ENCODE peak calls at places on chromosomes 1 and 21, in ten cellular contexts. K is epithelial cell of esophagus; C is NCI-H460; F is activated T-cell treated with anti-CD3 and anti-CD28 coated beads, Interleukin-2, amount 50 U/mL, for 72 hours; Q is left ventricle myocardium inferior; B is left kidney; E is stimulated activated CD4-positive, alpha-beta T cell treated with anti-CD3 and anti-CD28 coated beads, Interleukin-1b, Interleukin-23, amount 100 ng/mL, for 4 hours; Y is MM.1S; M is M059J; O is anterior cingulate cortex. H is an unnamed sample.

GRCh38 chr1:54701066-54701465 is 14.6 kb upstream of the TTC4 start:
- DNase-seq in K (no peak), C (no peak), F (no peak), Q (no peak), B (no peak), E (no peak), Y (no peak), M (no peak), O (no peak), H (no peak)

GRCh38 chr1:234276389-234276788 is 96.9 kb upstream of the COA6 start:
- DNase-seq in K (no peak), C (no peak), F (no peak), Q (no peak), B (no peak), E (no peak), Y (no peak), M (no peak), O (no peak), H (no peak)

GRCh38 chr21:45371649-45372048 is 33.3 kb upstream of the COL18A1 start:
- DNase-seq in K (no peak), C (no peak), F (no peak), Q (no peak), B (no peak), E (no peak), Y (no peak), M (no peak), O (no peak), H (no peak)

GRCh38 chr1:156599811-156600210 is 1.5 kb downstream of the GPATCH4 start:
- DNase-seq in K (peak), C (no peak), F (no peak), Q (no peak), B (no peak), E (no peak), Y (peak), M (peak), O (no peak), H (no peak)

GRCh38 chr1:69510026-69510425 is 57.7 kb upstream of the LRRC7 start:
- DNase-seq in K (peak), C (no peak), F (no peak), Q (no peak), B (no peak), E (no peak), Y (no peak), M (no peak), O (no peak), H (no peak)

GRCh38 chr1:208101661-208102431 is 142.3 kb downstream of the PLXNA2 start:
- DNase-seq in K (no peak), C (no peak), F (no peak), Q (no peak), B (peak), E (no peak), Y (no peak), M (no peak), O (peak), H (no peak)

GRCh38 chr1:58909162-58909560 is 125.3 kb upstream of the JUN start:
- DNase-seq in K (peak), C (no peak), F (no peak), Q (no peak), B (no peak), E (no peak), Y (no peak), M (peak), O (no peak), H (peak)

GRCh38 chr1:15830284-15830657 is 17.2 kb upstream of the SPEN start:
- DNase-seq in K (no peak), C (no peak), F (no peak), Q (no peak), B (peak), E (no peak), Y (no peak), M (no peak), O (no peak), H (no peak)

GRCh38 chr1:75630004-75630403 is 19.1 kb upstream of the SLC44A5 start:
- DNase-seq in K (no peak), C (no peak), F (no peak), Q (no peak), B (no peak), E (no peak), Y (no peak), M (no peak), O (no peak), H (no peak)

GRCh38 chr1:57868895-57869294 is 445.0 kb upstream of the DAB1 start:
- DNase-seq in K (no peak), C (no peak), F (no peak), Q (no peak), B (no peak), E (no peak), Y (no peak), M (no peak), O (no peak), H (no peak)

GRCh38 chr1:87578464-87578863 is 249.8 kb downstream of the LMO4 start:
- DNase-seq in K (no peak), C (no peak), F (no peak), Q (no peak), B (no peak), E (no peak), Y (no peak), M (no peak), O (no peak), H (no peak)

GRCh38 chr1:13478687-13479086 is 35.1 kb downstream of the LRRC38 start:
- DNase-seq in K (no peak), C (no peak), F (no peak), Q (no peak), B (no peak), E (no peak), Y (no peak), M (no peak), O (no peak), H (no peak)

GRCh38 chr1:217048104-217048707 is 325.0 kb upstream of the ESRRG start:
- DNase-seq in K (peak), C (no peak), F (peak), Q (no peak), B (no peak), E (no peak), Y (no peak), M (no peak), O (no peak), H (no peak)

GRCh38 chr1:116485071-116485735 is 85.6 kb downstream of the CD58 start:
- DNase-seq in K (peak), C (peak), F (peak), Q (peak), B (peak), E (peak), Y (peak), M (peak), O (peak), H (peak)

GRCh38 chr1:158095737-158096335 is 84.9 kb upstream of the CD1D start:
- DNase-seq in K (peak), C (peak), F (peak), Q (no peak), B (peak), E (no peak), Y (peak), M (peak), O (no peak), H (peak)

GRCh38 chr1:186819140-186819539 is 9.6 kb upstream of the PLA2G4A start:
- DNase-seq in K (peak), C (no peak), F (no peak), Q (no peak), B (no peak), E (no peak), Y (peak), M (peak), O (no peak), H (no peak)

GRCh38 chr1:68438310-68438709 is 11.4 kb downstream of the RPE65 start:
- DNase-seq in K (peak), C (no peak), F (no peak), Q (no peak), B (peak), E (no peak), Y (peak), M (no peak), O (no peak), H (no peak)

GRCh38 chr1:85579619-85580018 is 942 bp upstream of the CCN1 start:
- DNase-seq in K (no peak), C (no peak), F (no peak), Q (peak), B (peak), E (no peak), Y (no peak), M (peak), O (no peak), H (peak)

GRCh38 chr1:75672108-75672507 is 52.4 kb upstream of the ACADM start:
- DNase-seq in K (no peak), C (no peak), F (no peak), Q (no peak), B (no peak), E (no peak), Y (no peak), M (no peak), O (no peak), H (no peak)

GRCh38 chr1:150234309-150234646 is 1.6 kb downstream of the ANP32E start:
- DNase-seq in K (no peak), C (no peak), F (no peak), Q (no peak), B (no peak), E (no peak), Y (no peak), M (no peak), O (no peak), H (no peak)

GRCh38 chr1:3645247-3645646 is 4.7 kb downstream of the WRAP73 start:
- DNase-seq in K (no peak), C (no peak), F (no peak), Q (no peak), B (no peak), E (no peak), Y (no peak), M (no peak), O (no peak), H (no peak)

GRCh38 chr1:183080406-183080805 is 57.2 kb downstream of the LAMC1 start:
- DNase-seq in K (no peak), C (no peak), F (no peak), Q (no peak), B (no peak), E (no peak), Y (no peak), M (peak), O (no peak), H (peak)

GRCh38 chr1:16464917-16465625 is 24.5 kb downstream of the NECAP2 start:
- DNase-seq in K (no peak), C (no peak), F (no peak), Q (no peak), B (no peak), E (no peak), Y (no peak), M (no peak), O (no peak), H (peak)

GRCh38 chr21:46078984-46079356 is 18.9 kb upstream of the COL6A2 start:
- DNase-seq in K (no peak), C (no peak), F (no peak), Q (no peak), B (no peak), E (no peak), Y (no peak), M (no peak), O (no peak), H (no peak)

GRCh38 chr1:10908266-10908665 is 104.2 kb upstream of the TARDBP start:
- DNase-seq in K (no peak), C (no peak), F (no peak), Q (no peak), B (no peak), E (no peak), Y (no peak), M (no peak), O (no peak), H (no peak)

GRCh38 chr1:26861286-26861701 is 1.7 kb upstream of the SFN start:
- DNase-seq in K (peak), C (no peak), F (no peak), Q (no peak), B (no peak), E (no peak), Y (no peak), M (peak), O (no peak), H (peak)

GRCh38 chr1:175755516-175755915 is 12.1 kb upstream of the TNR start:
- DNase-seq in K (no peak), C (no peak), F (no peak), Q (no peak), B (no peak), E (no peak), Y (no peak), M (no peak), O (no peak), H (no peak)

GRCh38 chr1:41980872-41981653 is 62.3 kb upstream of the HIVEP3 start:
- DNase-seq in K (no peak), C (no peak), F (no peak), Q (no peak), B (no peak), E (no peak), Y (no peak), M (no peak), O (no peak), H (no peak)

GRCh38 chr1:64006276-64007051 is 197.0 kb upstream of the UBE2U start:
- DNase-seq in K (peak), C (no peak), F (peak), Q (no peak), B (no peak), E (no peak), Y (no peak), M (peak), O (no peak), H (peak)

GRCh38 chr1:156251527-156251926 is 3.7 kb upstream of the PAQR6 start:
- DNase-seq in K (no peak), C (no peak), F (no peak), Q (no peak), B (peak), E (no peak), Y (no peak), M (no peak), O (no peak), H (no peak)

GRCh38 chr21:42587036-42587435 is 66.4 kb upstream of the PDE9A start:
- DNase-seq in K (no peak), C (no peak), F (no peak), Q (no peak), B (no peak), E (no peak), Y (no peak), M (no peak), O (no peak), H (no peak)

GRCh38 chr1:7584643-7585042 is 186.5 kb upstream of the VAMP3 start:
- DNase-seq in K (no peak), C (no peak), F (no peak), Q (no peak), B (no peak), E (no peak), Y (no peak), M (no peak), O (no peak), H (no peak)

GRCh38 chr1:210372931-210373627 is 44.4 kb downstream of the HHAT start:
- DNase-seq in K (no peak), C (no peak), F (peak), Q (no peak), B (no peak), E (no peak), Y (no peak), M (no peak), O (no peak), H (no peak)

GRCh38 chr1:167191958-167192357 is 28.7 kb upstream of the POU2F1 start:
- DNase-seq in K (no peak), C (no peak), F (no peak), Q (no peak), B (no peak), E (no peak), Y (no peak), M (no peak), O (no peak), H (no peak)

GRCh38 chr1:37752583-37753471 is 12.1 kb downstream of the EPHA10 start:
- DNase-seq in K (peak), C (no peak), F (peak), Q (no peak), B (peak), E (peak), Y (peak), M (no peak), O (peak), H (peak)

GRCh38 chr1:112263464-112263863 is 132.6 kb upstream of the CTTNBP2NL start:
- DNase-seq in K (peak), C (no peak), F (no peak), Q (no peak), B (no peak), E (no peak), Y (no peak), M (peak), O (no peak), H (peak)

GRCh38 chr1:43997295-43997694 is 5.9 kb downstream of the CCDC24 start:
- DNase-seq in K (no peak), C (no peak), F (no peak), Q (no peak), B (no peak), E (no peak), Y (no peak), M (no peak), O (no peak), H (no peak)

GRCh38 chr21:41615613-41616012 is 107.7 kb upstream of the TMPRSS2 start:
- DNase-seq in K (peak), C (no peak), F (no peak), Q (no peak), B (no peak), E (no peak), Y (no peak), M (peak), O (no peak), H (peak)

H was measured in AG08396.